ENCODE peak calls at places on chromosomes 3 and 15, in four cellular contexts. O is stimulated activated CD8-positive, alpha-beta memory T cell treated with anti-CD3 and anti-CD28 coated beads, Interleukin-4, amount 100 ng/mL, for 1 hour; D is AML-193; K is H9. U is an unnamed sample.

GRCh38 chr15:73174171-73174570 is 121.9 kb downstream of the NEO1 start:
- DNase-seq in D (no peak), K (no peak), O (no peak), U (no peak)

GRCh38 chr3:11553436-11554235 is 90.1 kb downstream of the VGLL4 start:
- DNase-seq in K (no peak), O (no peak), D (no peak), U (no peak)

GRCh38 chr3:2921903-2922302 is 188.3 kb downstream of the IL5RA start:
- DNase-seq in O (no peak), K (no peak), D (peak), U (peak)

GRCh38 chr15:67192185-67192584 is 62.3 kb downstream of the AAGAB start:
- DNase-seq in D (no peak), K (no peak), O (no peak), U (no peak)

GRCh38 chr15:74040115-74040850 is 42.1 kb downstream of the GOLGA6A start:
- DNase-seq in O (no peak), D (no peak), K (peak), U (peak)

GRCh38 chr15:60760646-60761504 is 281.9 kb upstream of the ICE2 start:
- DNase-seq in K (no peak), D (no peak), O (no peak), U (peak)

GRCh38 chr3:125116311-125117069 is 60.7 kb upstream of the HEG1 start:
- DNase-seq in K (no peak), D (no peak), O (no peak), U (peak)

GRCh38 chr3:30668051-30668609 is 61.7 kb downstream of the TGFBR2 start:
- DNase-seq in D (no peak), O (no peak), K (no peak), U (no peak)

GRCh38 chr3:159039286-159039685 is 237.4 kb downstream of the MFSD1 start:
- DNase-seq in K (no peak), O (no peak), D (no peak), U (no peak)

GRCh38 chr15:59491062-59491461 is 53.1 kb downstream of the FAM81A start:
- DNase-seq in D (no peak), O (no peak), K (no peak), U (peak)

GRCh38 chr3:33687406-33688010 is 30.5 kb downstream of the CLASP2 start:
- DNase-seq in D (no peak), O (no peak), K (no peak), U (peak)

GRCh38 chr3:9970020-9970652 is 16.5 kb downstream of the EMC3 start:
- DNase-seq in D (no peak), O (no peak), K (no peak), U (peak)

GRCh38 chr3:42756681-42757213 is 16.3 kb downstream of the CCDC13 start:
- DNase-seq in D (no peak), K (peak), O (no peak), U (no peak)

U was measured in amniotic epithelial cell.